ENCODE peak calls at places on chromosomes 16 and 17, in five cellular contexts. One of them, this sample, is unnamed.

GRCh38 chr17:29844339-29845048 is 85.5 kb downstream of the SSH2 start:
- DNase-seq in iris pigment epithelial cell: peak
- DNase-seq in AG09309: no peak
- DNase-seq in NCI-H510A: no peak
- DNase-seq in left ventricle myocardium superior: no peak
- DNase-seq in this sample: peak

GRCh38 chr16:79838860-79839259 is 238.3 kb upstream of the MAF start:
- DNase-seq in iris pigment epithelial cell: no peak
- DNase-seq in AG09309: no peak
- DNase-seq in NCI-H510A: no peak
- DNase-seq in left ventricle myocardium superior: peak
- DNase-seq in this sample: no peak

GRCh38 chr17:48526986-48527741 is 3.6 kb downstream of the HOXB1 start:
- DNase-seq in iris pigment epithelial cell: no peak
- DNase-seq in AG09309: no peak
- DNase-seq in NCI-H510A: no peak
- DNase-seq in left ventricle myocardium superior: no peak
- DNase-seq in this sample: no peak

GRCh38 chr16:54507091-54507490 is 220.5 kb upstream of the IRX3 start:
- DNase-seq in iris pigment epithelial cell: no peak
- DNase-seq in AG09309: no peak
- DNase-seq in NCI-H510A: no peak
- DNase-seq in left ventricle myocardium superior: no peak
- DNase-seq in this sample: no peak

GRCh38 chr17:38605230-38605851 is 411 bp downstream of the SRCIN1 start:
- DNase-seq in iris pigment epithelial cell: no peak
- DNase-seq in AG09309: no peak
- DNase-seq in NCI-H510A: no peak
- DNase-seq in left ventricle myocardium superior: no peak
- DNase-seq in this sample: no peak

GRCh38 chr17:957856-958421 is 21.6 kb downstream of the NXN start:
- DNase-seq in iris pigment epithelial cell: no peak
- DNase-seq in AG09309: no peak
- DNase-seq in NCI-H510A: no peak
- DNase-seq in left ventricle myocardium superior: peak
- DNase-seq in this sample: no peak

GRCh38 chr16:55605756-55606155 is 39.3 kb downstream of the CAPNS2 start:
- DNase-seq in iris pigment epithelial cell: no peak
- DNase-seq in AG09309: no peak
- DNase-seq in NCI-H510A: no peak
- DNase-seq in left ventricle myocardium superior: no peak
- DNase-seq in this sample: no peak

GRCh38 chr16:67673712-67674580 is 7.3 kb downstream of the C16orf86 start:
- DNase-seq in iris pigment epithelial cell: no peak
- DNase-seq in AG09309: no peak
- DNase-seq in NCI-H510A: no peak
- DNase-seq in left ventricle myocardium superior: peak
- DNase-seq in this sample: peak

GRCh38 chr17:76925333-76925935 is 57.2 kb downstream of the MGAT5B start:
- DNase-seq in iris pigment epithelial cell: no peak
- DNase-seq in AG09309: no peak
- DNase-seq in NCI-H510A: no peak
- DNase-seq in left ventricle myocardium superior: no peak
- DNase-seq in this sample: no peak

GRCh38 chr17:80124351-80124981 is 22.5 kb downstream of the EIF4A3 start:
- DNase-seq in iris pigment epithelial cell: peak
- DNase-seq in AG09309: no peak
- DNase-seq in NCI-H510A: peak
- DNase-seq in left ventricle myocardium superior: no peak
- DNase-seq in this sample: peak

GRCh38 chr17:74524751-74525725 is 6.2 kb downstream of the CD300LB start:
- DNase-seq in iris pigment epithelial cell: no peak
- DNase-seq in AG09309: no peak
- DNase-seq in NCI-H510A: no peak
- DNase-seq in left ventricle myocardium superior: no peak
- DNase-seq in this sample: no peak

GRCh38 chr16:11627822-11628457 is 40.3 kb upstream of the SNN start:
- DNase-seq in iris pigment epithelial cell: no peak
- DNase-seq in AG09309: peak
- DNase-seq in NCI-H510A: no peak
- DNase-seq in left ventricle myocardium superior: no peak
- DNase-seq in this sample: no peak

GRCh38 chr16:8741636-8742427 is 55.6 kb downstream of the TMEM186 start:
- DNase-seq in iris pigment epithelial cell: no peak
- DNase-seq in AG09309: no peak
- DNase-seq in NCI-H510A: no peak
- DNase-seq in left ventricle myocardium superior: no peak
- DNase-seq in this sample: no peak

GRCh38 chr16:46747777-46748651 is at the start of gene MYLK3:
- DNase-seq in iris pigment epithelial cell: peak
- DNase-seq in AG09309: no peak
- DNase-seq in NCI-H510A: no peak
- DNase-seq in left ventricle myocardium superior: peak
- DNase-seq in this sample: no peak

GRCh38 chr16:56360117-56361008 is 65.0 kb downstream of the AMFR start:
- DNase-seq in iris pigment epithelial cell: no peak
- DNase-seq in AG09309: no peak
- DNase-seq in NCI-H510A: no peak
- DNase-seq in left ventricle myocardium superior: peak
- DNase-seq in this sample: no peak

GRCh38 chr17:31834448-31834847 is 24.6 kb downstream of the COPRS start:
- DNase-seq in iris pigment epithelial cell: no peak
- DNase-seq in AG09309: no peak
- DNase-seq in NCI-H510A: no peak
- DNase-seq in left ventricle myocardium superior: no peak
- DNase-seq in this sample: no peak

GRCh38 chr17:80424878-80425765 is 10.2 kb downstream of the ENDOV start:
- DNase-seq in iris pigment epithelial cell: no peak
- DNase-seq in AG09309: no peak
- DNase-seq in NCI-H510A: no peak
- DNase-seq in left ventricle myocardium superior: no peak
- DNase-seq in this sample: no peak

This sample was measured in dermis microvascular lymphatic vessel endothelial cell.